ENCODE peak calls at places on chromosomes 16 and 17, in six cellular contexts. One of them, this sample, is unnamed.

GRCh38 chr16:17392857-17393421 is 77.8 kb downstream of the XYLT1 start:
- DNase-seq in NCI-H774: no peak
- DNase-seq in IMR-90: no peak
- DNase-seq in endodermal cell: no peak
- DNase-seq in PC-3: no peak
- DNase-seq in kidney glomerular epithelial cell: no peak
- DNase-seq in this sample: no peak

GRCh38 chr17:2723997-2724782 is 12.6 kb upstream of the CLUH start:
- DNase-seq in NCI-H774: no peak
- DNase-seq in IMR-90: no peak
- DNase-seq in endodermal cell: peak; percentile 97
- DNase-seq in PC-3: peak; percentile 46
- DNase-seq in kidney glomerular epithelial cell: no peak
- DNase-seq in this sample: no peak

GRCh38 chr16:51286272-51286671 is 135.2 kb upstream of the SALL1 start:
- DNase-seq in NCI-H774: no peak
- DNase-seq in IMR-90: no peak
- DNase-seq in endodermal cell: no peak
- DNase-seq in PC-3: no peak
- DNase-seq in kidney glomerular epithelial cell: no peak
- DNase-seq in this sample: no peak

GRCh38 chr16:31105677-31106213 is 2.4 kb upstream of the BCKDK start:
- DNase-seq in NCI-H774: peak; percentile 81
- DNase-seq in IMR-90: no peak
- DNase-seq in endodermal cell: peak; percentile 98
- DNase-seq in PC-3: peak; percentile 42
- DNase-seq in kidney glomerular epithelial cell: peak; percentile 19
- DNase-seq in this sample: peak; percentile 72

GRCh38 chr17:40074871-40075215 is 12.1 kb downstream of the THRA start:
- DNase-seq in NCI-H774: no peak
- DNase-seq in IMR-90: no peak
- DNase-seq in endodermal cell: no peak
- DNase-seq in PC-3: no peak
- DNase-seq in kidney glomerular epithelial cell: no peak
- DNase-seq in this sample: no peak

GRCh38 chr16:275041-275621 is 613 bp downstream of the RGS11 start:
- DNase-seq in NCI-H774: no peak
- DNase-seq in IMR-90: no peak
- DNase-seq in endodermal cell: peak; percentile 79
- DNase-seq in PC-3: no peak
- DNase-seq in kidney glomerular epithelial cell: no peak
- DNase-seq in this sample: no peak

GRCh38 chr17:82076785-82077591 is 11.4 kb upstream of the DUS1L start:
- DNase-seq in NCI-H774: no peak
- DNase-seq in IMR-90: no peak
- DNase-seq in endodermal cell: peak; percentile 79
- DNase-seq in PC-3: no peak
- DNase-seq in kidney glomerular epithelial cell: no peak
- DNase-seq in this sample: no peak

GRCh38 chr16:24986512-24987303 is 28.5 kb downstream of the ARHGAP17 start:
- DNase-seq in NCI-H774: peak; percentile 24
- DNase-seq in IMR-90: peak; percentile 88
- DNase-seq in endodermal cell: no peak
- DNase-seq in PC-3: peak; percentile 71
- DNase-seq in kidney glomerular epithelial cell: no peak
- DNase-seq in this sample: peak; percentile 16

GRCh38 chr17:21019976-21020575 is 22.7 kb downstream of the USP22 start:
- DNase-seq in NCI-H774: no peak
- DNase-seq in IMR-90: no peak
- DNase-seq in endodermal cell: peak; percentile 85
- DNase-seq in PC-3: peak; percentile 13
- DNase-seq in kidney glomerular epithelial cell: no peak
- DNase-seq in this sample: no peak

GRCh38 chr16:61576476-61576875 is 459.8 kb downstream of the CDH8 start:
- DNase-seq in NCI-H774: no peak
- DNase-seq in IMR-90: no peak
- DNase-seq in endodermal cell: no peak
- DNase-seq in PC-3: no peak
- DNase-seq in kidney glomerular epithelial cell: no peak
- DNase-seq in this sample: no peak

GRCh38 chr16:1469693-1470201 is 5.1 kb downstream of the CLCN7 start:
- DNase-seq in NCI-H774: no peak
- DNase-seq in IMR-90: no peak
- DNase-seq in endodermal cell: no peak
- DNase-seq in PC-3: no peak
- DNase-seq in kidney glomerular epithelial cell: no peak
- DNase-seq in this sample: no peak

GRCh38 chr17:27430882-27431491 is 25.3 kb upstream of the KSR1 start:
- DNase-seq in NCI-H774: no peak
- DNase-seq in IMR-90: peak; percentile 51
- DNase-seq in endodermal cell: peak; percentile 93
- DNase-seq in PC-3: peak; percentile 57
- DNase-seq in kidney glomerular epithelial cell: no peak
- DNase-seq in this sample: peak; percentile 4

GRCh38 chr16:9094008-9094846 is 2.8 kb downstream of the HAPSTR1 start:
- DNase-seq in NCI-H774: no peak
- DNase-seq in IMR-90: no peak
- DNase-seq in endodermal cell: no peak
- DNase-seq in PC-3: no peak
- DNase-seq in kidney glomerular epithelial cell: no peak
- DNase-seq in this sample: no peak

GRCh38 chr16:27181020-27181419 is 22.3 kb upstream of the KDM8 start:
- DNase-seq in NCI-H774: no peak
- DNase-seq in IMR-90: no peak
- DNase-seq in endodermal cell: peak; percentile 68
- DNase-seq in PC-3: no peak
- DNase-seq in kidney glomerular epithelial cell: no peak
- DNase-seq in this sample: no peak

GRCh38 chr17:19539841-19540311 is 6.2 kb downstream of the SLC47A1 start:
- DNase-seq in NCI-H774: no peak
- DNase-seq in IMR-90: no peak
- DNase-seq in endodermal cell: peak; percentile 43
- DNase-seq in PC-3: no peak
- DNase-seq in kidney glomerular epithelial cell: no peak
- DNase-seq in this sample: no peak

GRCh38 chr17:1379930-1380313 is 20.1 kb downstream of the YWHAE start:
- DNase-seq in NCI-H774: no peak
- DNase-seq in IMR-90: no peak
- DNase-seq in endodermal cell: no peak
- DNase-seq in PC-3: no peak
- DNase-seq in kidney glomerular epithelial cell: no peak
- DNase-seq in this sample: no peak

GRCh38 chr16:10575506-10576130 is 4.8 kb downstream of the EMP2 start:
- DNase-seq in NCI-H774: no peak
- DNase-seq in IMR-90: no peak
- DNase-seq in endodermal cell: no peak
- DNase-seq in PC-3: no peak
- DNase-seq in kidney glomerular epithelial cell: no peak
- DNase-seq in this sample: no peak

GRCh38 chr17:1882836-1883235 is 53.0 kb downstream of the RPA1 start:
- DNase-seq in NCI-H774: no peak
- DNase-seq in IMR-90: peak; percentile 24
- DNase-seq in endodermal cell: peak; percentile 82
- DNase-seq in PC-3: peak; percentile 54
- DNase-seq in kidney glomerular epithelial cell: no peak
- DNase-seq in this sample: no peak

GRCh38 chr16:28986492-28986891 is 1.6 kb downstream of the LAT start:
- DNase-seq in NCI-H774: no peak
- DNase-seq in IMR-90: no peak
- DNase-seq in endodermal cell: no peak
- DNase-seq in PC-3: no peak
- DNase-seq in kidney glomerular epithelial cell: no peak
- DNase-seq in this sample: no peak

GRCh38 chr17:77516902-77517301 is 376.1 kb downstream of the SEC14L1 start:
- DNase-seq in NCI-H774: no peak
- DNase-seq in IMR-90: peak; percentile 79
- DNase-seq in endodermal cell: no peak
- DNase-seq in PC-3: peak; percentile 75
- DNase-seq in kidney glomerular epithelial cell: peak; percentile 35
- DNase-seq in this sample: no peak

GRCh38 chr17:40582328-40582901 is 17.1 kb upstream of the CCR7 start:
- DNase-seq in NCI-H774: peak; percentile 80
- DNase-seq in IMR-90: no peak
- DNase-seq in endodermal cell: peak; percentile 39
- DNase-seq in PC-3: no peak
- DNase-seq in kidney glomerular epithelial cell: no peak
- DNase-seq in this sample: no peak

GRCh38 chr17:927611-928461 is 51.7 kb downstream of the NXN start:
- DNase-seq in NCI-H774: no peak
- DNase-seq in IMR-90: peak; percentile 97
- DNase-seq in endodermal cell: peak; percentile 87
- DNase-seq in PC-3: peak; percentile 88
- DNase-seq in kidney glomerular epithelial cell: peak; percentile 99
- DNase-seq in this sample: no peak

This sample was measured in hypothalamus.